ENCODE peak calls at places on chromosomes 4 and X, in ten cellular contexts. P, W, M, F, O, C, Q, G, I and D are unnamed samples.

GRCh38 chr4:124334119-124334518 is 378.4 kb downstream of the ANKRD50 start:
- DNase-seq in P (peak), W (peak), M (no peak), F (no peak), O (no peak), C (peak), Q (peak), G (no peak), I (peak), D (no peak)

GRCh38 chrX:50045808-50046207 is 123.4 kb downstream of the CLCN5 start:
- DNase-seq in P (no peak), W (no peak), M (no peak), F (no peak), O (no peak), C (no peak), Q (no peak), G (no peak), I (no peak), D (no peak)

GRCh38 chr4:56049428-56050212 is 100.9 kb downstream of the CEP135 start:
- DNase-seq in P (no peak), W (no peak), M (peak), F (peak), O (peak), C (peak), Q (peak), G (no peak), I (no peak), D (no peak)

GRCh38 chrX:115333446-115333845 is 43.9 kb downstream of the LUZP4 start:
- DNase-seq in P (no peak), W (peak), M (no peak), F (no peak), O (no peak), C (no peak), Q (no peak), G (no peak), I (no peak), D (no peak)

GRCh38 chr4:144564358-144564757 is 81.6 kb upstream of the HHIP start:
- DNase-seq in P (no peak), W (no peak), M (no peak), F (no peak), O (no peak), C (no peak), Q (no peak), G (no peak), I (no peak), D (no peak)

GRCh38 chr4:100494166-100494565 is 23.7 kb downstream of the EMCN start:
- DNase-seq in P (no peak), W (peak), M (no peak), F (no peak), O (no peak), C (no peak), Q (no peak), G (no peak), I (no peak), D (no peak)

GRCh38 chr4:135277980-135278315 is 1076.4 kb upstream of the PABPC4L start:
- DNase-seq in P (no peak), W (no peak), M (no peak), F (no peak), O (no peak), C (no peak), Q (no peak), G (no peak), I (no peak), D (no peak)

GRCh38 chr4:86032476-86033022 is 327.3 kb downstream of the MAPK10 start:
- DNase-seq in P (peak), W (peak), M (no peak), F (no peak), O (no peak), C (no peak), Q (no peak), G (no peak), I (peak), D (no peak)

GRCh38 chr4:17232575-17233253 is 279.2 kb downstream of the QDPR start:
- DNase-seq in P (peak), W (peak), M (no peak), F (peak), O (no peak), C (no peak), Q (no peak), G (no peak), I (no peak), D (no peak)

GRCh38 chrX:17086317-17086716 is 139.9 kb downstream of the REPS2 start:
- DNase-seq in P (no peak), W (no peak), M (no peak), F (no peak), O (no peak), C (no peak), Q (no peak), G (no peak), I (no peak), D (no peak)

GRCh38 chrX:107699611-107700010 is 71.3 kb downstream of the PRPS1 start:
- DNase-seq in P (no peak), W (no peak), M (no peak), F (no peak), O (no peak), C (no peak), Q (no peak), G (no peak), I (no peak), D (no peak)

GRCh38 chr4:11632015-11632414 is 203.3 kb upstream of the HS3ST1 start:
- DNase-seq in P (no peak), W (no peak), M (no peak), F (no peak), O (no peak), C (peak), Q (no peak), G (no peak), I (no peak), D (no peak)

GRCh38 chr4:128558896-128559669 is 250.4 kb upstream of the JADE1 start:
- DNase-seq in P (no peak), W (peak), M (no peak), F (no peak), O (no peak), C (no peak), Q (no peak), G (no peak), I (peak), D (no peak)

GRCh38 chr4:184281231-184282139 is 63.8 kb upstream of the ENPP6 start:
- DNase-seq in P (no peak), W (no peak), M (peak), F (no peak), O (peak), C (no peak), Q (no peak), G (no peak), I (peak), D (no peak)

GRCh38 chr4:142512161-142512560 is 333.9 kb downstream of the INPP4B start:
- DNase-seq in P (no peak), W (peak), M (no peak), F (no peak), O (no peak), C (no peak), Q (no peak), G (no peak), I (no peak), D (no peak)

GRCh38 chrX:35380808-35381700 is 417.1 kb upstream of the MAGEB16 start:
- DNase-seq in P (no peak), W (no peak), M (no peak), F (no peak), O (no peak), C (no peak), Q (no peak), G (no peak), I (no peak), D (no peak)

GRCh38 chr4:17024430-17024829 is 126.0 kb upstream of the LDB2 start:
- DNase-seq in P (no peak), W (peak), M (no peak), F (no peak), O (no peak), C (no peak), Q (no peak), G (no peak), I (no peak), D (no peak)

GRCh38 chrX:43958529-43958928 is 14.7 kb downstream of the NDP start:
- DNase-seq in P (peak), W (peak), M (peak), F (no peak), O (no peak), C (peak), Q (peak), G (no peak), I (peak), D (no peak)

GRCh38 chr4:140935259-140935658 is 179.1 kb upstream of the TBC1D9 start:
- DNase-seq in P (no peak), W (peak), M (no peak), F (no peak), O (no peak), C (no peak), Q (no peak), G (no peak), I (no peak), D (no peak)

GRCh38 chrX:23773601-23774175 is 9.3 kb upstream of the SAT1 start:
- DNase-seq in P (no peak), W (no peak), M (peak), F (no peak), O (no peak), C (no peak), Q (no peak), G (peak), I (no peak), D (peak)

GRCh38 chr4:167233523-167234387 is 539 bp downstream of the SPOCK3 start:
- DNase-seq in P (no peak), W (no peak), M (peak), F (no peak), O (no peak), C (no peak), Q (no peak), G (no peak), I (no peak), D (no peak)

GRCh38 chrX:7574325-7574724 is 268.6 kb upstream of the VCX start:
- DNase-seq in P (no peak), W (peak), M (no peak), F (no peak), O (no peak), C (no peak), Q (no peak), G (no peak), I (no peak), D (no peak)

GRCh38 chr4:186719925-186720694 is 3.5 kb downstream of the FAT1 start:
- DNase-seq in P (no peak), W (peak), M (no peak), F (no peak), O (no peak), C (no peak), Q (no peak), G (no peak), I (no peak), D (no peak)

GRCh38 chr4:22474636-22475310 is 41.1 kb downstream of the ADGRA3 start:
- DNase-seq in P (no peak), W (no peak), M (no peak), F (no peak), O (no peak), C (no peak), Q (no peak), G (no peak), I (no peak), D (no peak)

GRCh38 chrX:150958177-150958576 is 25.0 kb upstream of the HMGB3 start:
- DNase-seq in P (no peak), W (peak), M (no peak), F (no peak), O (no peak), C (no peak), Q (no peak), G (no peak), I (no peak), D (no peak)

GRCh38 chr4:2065106-2065930 is 6.2 kb downstream of the NAT8L start:
- DNase-seq in P (no peak), W (no peak), M (no peak), F (peak), O (no peak), C (no peak), Q (no peak), G (no peak), I (no peak), D (no peak)

GRCh38 chr4:7610841-7611240 is 176.1 kb upstream of the PSAPL1 start:
- DNase-seq in P (no peak), W (no peak), M (no peak), F (no peak), O (no peak), C (no peak), Q (no peak), G (no peak), I (no peak), D (no peak)

GRCh38 chrX:15946783-15947550 is 92.4 kb upstream of the AP1S2 start:
- DNase-seq in P (peak), W (peak), M (no peak), F (no peak), O (no peak), C (no peak), Q (no peak), G (no peak), I (no peak), D (no peak)

GRCh38 chr4:113106076-113106475 is 56.6 kb downstream of the ANK2 start:
- DNase-seq in P (peak), W (peak), M (no peak), F (no peak), O (no peak), C (peak), Q (no peak), G (no peak), I (no peak), D (no peak)

GRCh38 chr4:174012135-174012923 is 271.1 kb downstream of the FBXO8 start:
- DNase-seq in P (no peak), W (no peak), M (no peak), F (no peak), O (no peak), C (no peak), Q (no peak), G (no peak), I (no peak), D (no peak)

GRCh38 chrX:29634516-29634915 is 580.8 kb upstream of the MAGEB2 start:
- DNase-seq in P (no peak), W (no peak), M (no peak), F (no peak), O (no peak), C (no peak), Q (no peak), G (no peak), I (no peak), D (no peak)

GRCh38 chr4:38382492-38382891 is 281.5 kb upstream of the KLF3 start:
- DNase-seq in P (no peak), W (no peak), M (no peak), F (no peak), O (no peak), C (peak), Q (peak), G (no peak), I (no peak), D (no peak)

GRCh38 chr4:71288875-71289274 is 49.9 kb upstream of the SLC4A4 start:
- DNase-seq in P (no peak), W (no peak), M (no peak), F (no peak), O (no peak), C (no peak), Q (no peak), G (no peak), I (no peak), D (no peak)

GRCh38 chr4:52377563-52377962 is 281.5 kb downstream of the USP46 start:
- DNase-seq in P (no peak), W (no peak), M (no peak), F (no peak), O (no peak), C (no peak), Q (no peak), G (no peak), I (no peak), D (no peak)

GRCh38 chrX:154002215-154002719 is 17.4 kb downstream of the IRAK1 start:
- DNase-seq in P (no peak), W (peak), M (peak), F (no peak), O (no peak), C (peak), Q (peak), G (no peak), I (no peak), D (peak)